ENCODE peak calls at places on chromosomes 7 and 10, in five cellular contexts. One of them, this sample, is unnamed.

GRCh38 chr10:787933-788651 is 98.6 kb upstream of the DIP2C start:
- DNase-seq in IMR-90: peak
- DNase-seq in epithelial cell of proximal tubule: no peak
- DNase-seq in A549: no peak
- DNase-seq in fibroblast of pulmonary artery: peak
- DNase-seq in this sample: peak

GRCh38 chr7:36131026-36131425 is 22.0 kb upstream of the EEPD1 start:
- DNase-seq in epithelial cell of proximal tubule: no peak
- DNase-seq in A549: no peak
- DNase-seq in IMR-90: peak
- DNase-seq in fibroblast of pulmonary artery: no peak
- DNase-seq in this sample: no peak

GRCh38 chr10:114577133-114577532 is 80.9 kb downstream of the ABLIM1 start:
- DNase-seq in IMR-90: peak
- DNase-seq in epithelial cell of proximal tubule: peak
- DNase-seq in A549: peak
- DNase-seq in fibroblast of pulmonary artery: peak
- DNase-seq in this sample: no peak

GRCh38 chr7:110944966-110945644 is 145.8 kb upstream of the LRRN3 start:
- DNase-seq in IMR-90: no peak
- DNase-seq in fibroblast of pulmonary artery: no peak
- DNase-seq in A549: no peak
- DNase-seq in epithelial cell of proximal tubule: no peak
- DNase-seq in this sample: no peak

GRCh38 chr10:25522946-25523608 is 348.3 kb downstream of the GPR158 start:
- DNase-seq in epithelial cell of proximal tubule: no peak
- DNase-seq in IMR-90: no peak
- DNase-seq in A549: peak
- DNase-seq in fibroblast of pulmonary artery: peak
- DNase-seq in this sample: no peak

GRCh38 chr10:101287922-101288638 is 58.8 kb upstream of the LBX1 start:
- DNase-seq in A549: peak
- DNase-seq in fibroblast of pulmonary artery: peak
- DNase-seq in IMR-90: peak
- DNase-seq in epithelial cell of proximal tubule: no peak
- DNase-seq in this sample: no peak

GRCh38 chr7:135274495-135275268 is 41.0 kb downstream of the STRA8 start:
- DNase-seq in IMR-90: peak
- DNase-seq in fibroblast of pulmonary artery: peak
- DNase-seq in epithelial cell of proximal tubule: no peak
- DNase-seq in A549: peak
- DNase-seq in this sample: peak

GRCh38 chr7:45579386-45579785 is 5.2 kb downstream of the ADCY1 start:
- DNase-seq in epithelial cell of proximal tubule: no peak
- DNase-seq in IMR-90: no peak
- DNase-seq in fibroblast of pulmonary artery: no peak
- DNase-seq in A549: no peak
- DNase-seq in this sample: no peak

GRCh38 chr7:127900735-127901685 is 130.2 kb downstream of the LRRC4 start:
- DNase-seq in IMR-90: no peak
- DNase-seq in fibroblast of pulmonary artery: no peak
- DNase-seq in A549: no peak
- DNase-seq in epithelial cell of proximal tubule: no peak
- DNase-seq in this sample: no peak

GRCh38 chr7:131880078-131880477 is 323.6 kb upstream of the PODXL start:
- DNase-seq in epithelial cell of proximal tubule: no peak
- DNase-seq in fibroblast of pulmonary artery: no peak
- DNase-seq in IMR-90: no peak
- DNase-seq in A549: no peak
- DNase-seq in this sample: no peak

GRCh38 chr7:133934262-133934973 is 192.7 kb upstream of the LRGUK start:
- DNase-seq in IMR-90: peak
- DNase-seq in epithelial cell of proximal tubule: no peak
- DNase-seq in A549: no peak
- DNase-seq in fibroblast of pulmonary artery: no peak
- DNase-seq in this sample: no peak

GRCh38 chr7:157276731-157277562 is 59.9 kb upstream of the DNAJB6 start:
- DNase-seq in A549: no peak
- DNase-seq in IMR-90: peak
- DNase-seq in epithelial cell of proximal tubule: no peak
- DNase-seq in fibroblast of pulmonary artery: peak
- DNase-seq in this sample: no peak

GRCh38 chr10:6278519-6279120 is 75.9 kb downstream of the PFKFB3 start:
- DNase-seq in epithelial cell of proximal tubule: no peak
- DNase-seq in A549: no peak
- DNase-seq in IMR-90: no peak
- DNase-seq in fibroblast of pulmonary artery: no peak
- DNase-seq in this sample: no peak

GRCh38 chr7:158392251-158392650 is 195.4 kb downstream of the PTPRN2 start:
- DNase-seq in IMR-90: no peak
- DNase-seq in A549: no peak
- DNase-seq in epithelial cell of proximal tubule: no peak
- DNase-seq in fibroblast of pulmonary artery: no peak
- DNase-seq in this sample: no peak

GRCh38 chr10:48472670-48473069 is 132.2 kb downstream of the ARHGAP22 start:
- DNase-seq in IMR-90: no peak
- DNase-seq in A549: no peak
- DNase-seq in fibroblast of pulmonary artery: no peak
- DNase-seq in epithelial cell of proximal tubule: no peak
- DNase-seq in this sample: no peak

GRCh38 chr7:149707448-149707886 is 65.9 kb downstream of the ZNF467 start:
- DNase-seq in A549: peak
- DNase-seq in fibroblast of pulmonary artery: no peak
- DNase-seq in IMR-90: no peak
- DNase-seq in epithelial cell of proximal tubule: no peak
- DNase-seq in this sample: no peak

GRCh38 chr10:89940076-89940475 is 238.7 kb downstream of the KIF20B start:
- DNase-seq in IMR-90: no peak
- DNase-seq in epithelial cell of proximal tubule: no peak
- DNase-seq in A549: no peak
- DNase-seq in fibroblast of pulmonary artery: no peak
- DNase-seq in this sample: no peak

GRCh38 chr7:7765422-7765821 is 47.0 kb upstream of the RPA3 start:
- DNase-seq in fibroblast of pulmonary artery: no peak
- DNase-seq in epithelial cell of proximal tubule: no peak
- DNase-seq in A549: peak
- DNase-seq in IMR-90: no peak
- DNase-seq in this sample: no peak

GRCh38 chr10:119416855-119417254 is 125.7 kb downstream of the RGS10 start:
- DNase-seq in A549: peak
- DNase-seq in epithelial cell of proximal tubule: no peak
- DNase-seq in IMR-90: peak
- DNase-seq in fibroblast of pulmonary artery: peak
- DNase-seq in this sample: no peak

GRCh38 chr7:27822245-27822644 is 82.3 kb downstream of the TAX1BP1 start:
- DNase-seq in fibroblast of pulmonary artery: no peak
- DNase-seq in A549: no peak
- DNase-seq in IMR-90: no peak
- DNase-seq in epithelial cell of proximal tubule: no peak
- DNase-seq in this sample: no peak

GRCh38 chr7:7898155-7898554 is 70.4 kb upstream of the GLCCI1 start:
- DNase-seq in epithelial cell of proximal tubule: no peak
- DNase-seq in fibroblast of pulmonary artery: no peak
- DNase-seq in A549: no peak
- DNase-seq in IMR-90: no peak
- DNase-seq in this sample: no peak

GRCh38 chr10:124249812-124250432 is 156.5 kb upstream of the CHST15 start:
- DNase-seq in epithelial cell of proximal tubule: no peak
- DNase-seq in A549: no peak
- DNase-seq in IMR-90: no peak
- DNase-seq in fibroblast of pulmonary artery: no peak
- DNase-seq in this sample: no peak

GRCh38 chr10:5547934-5548660 is 23.3 kb downstream of the CALML3 start:
- DNase-seq in fibroblast of pulmonary artery: no peak
- DNase-seq in IMR-90: no peak
- DNase-seq in A549: peak
- DNase-seq in epithelial cell of proximal tubule: no peak
- DNase-seq in this sample: no peak

GRCh38 chr7:12139421-12139820 is 71.7 kb upstream of the TMEM106B start:
- DNase-seq in epithelial cell of proximal tubule: no peak
- DNase-seq in IMR-90: no peak
- DNase-seq in A549: no peak
- DNase-seq in fibroblast of pulmonary artery: no peak
- DNase-seq in this sample: no peak

GRCh38 chr10:122525788-122526187 is 34.8 kb upstream of the DMBT1 start:
- DNase-seq in epithelial cell of proximal tubule: no peak
- DNase-seq in IMR-90: no peak
- DNase-seq in fibroblast of pulmonary artery: no peak
- DNase-seq in A549: peak
- DNase-seq in this sample: no peak
- TF ChIP-seq CTCF in epithelial cell of proximal tubule: peak
- TF ChIP-seq CTCF in IMR-90: peak
- TF ChIP-seq CTCF in fibroblast of pulmonary artery: peak
- TF ChIP-seq CTCF in A549: peak
- TF ChIP-seq CTCF in this sample: peak

GRCh38 chr10:27779462-27779861 is 33.8 kb upstream of the MKX start:
- DNase-seq in A549: no peak
- DNase-seq in fibroblast of pulmonary artery: no peak
- DNase-seq in IMR-90: peak
- DNase-seq in epithelial cell of proximal tubule: no peak
- DNase-seq in this sample: no peak

GRCh38 chr10:27784272-27784671 is 38.7 kb upstream of the MKX start:
- DNase-seq in epithelial cell of proximal tubule: no peak
- DNase-seq in A549: no peak
- DNase-seq in fibroblast of pulmonary artery: no peak
- DNase-seq in IMR-90: no peak
- DNase-seq in this sample: no peak

DNA sequence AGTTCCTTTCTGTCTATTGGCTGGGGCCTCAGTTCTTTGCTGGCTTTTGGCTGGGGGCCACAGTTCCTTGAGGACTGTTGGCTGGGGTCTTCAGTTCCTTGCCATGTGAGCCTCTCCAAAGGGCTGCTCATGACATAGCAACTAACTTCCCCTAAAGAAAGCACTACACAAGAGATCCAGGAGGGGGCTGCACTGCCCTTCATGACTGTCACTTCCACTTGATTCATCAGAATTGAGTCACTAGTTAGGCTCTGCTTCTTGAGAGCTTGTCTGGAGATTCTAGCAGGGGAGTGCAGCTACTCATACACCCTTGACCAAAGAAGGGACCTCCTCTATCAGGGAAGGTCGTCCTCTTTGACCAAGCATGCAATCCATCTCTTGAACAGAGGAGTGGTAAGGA is 38.0 kb upstream of the MKX start:
- DNase-seq in A549: peak
- DNase-seq in epithelial cell of proximal tubule: peak
- DNase-seq in fibroblast of pulmonary artery: peak
- DNase-seq in IMR-90: peak
- DNase-seq in this sample: no peak
- TF ChIP-seq CTCF in A549: no peak
- TF ChIP-seq CTCF in epithelial cell of proximal tubule: peak
- TF ChIP-seq CTCF in fibroblast of pulmonary artery: peak
- TF ChIP-seq CTCF in IMR-90: peak
- TF ChIP-seq CTCF in this sample: no peak

GRCh38 chr10:131487822-131488221 is 176.3 kb upstream of the TCERG1L start:
- DNase-seq in fibroblast of pulmonary artery: no peak
- DNase-seq in IMR-90: no peak
- DNase-seq in A549: no peak
- DNase-seq in epithelial cell of proximal tubule: no peak
- DNase-seq in this sample: no peak
- TF ChIP-seq CTCF in fibroblast of pulmonary artery: no peak
- TF ChIP-seq CTCF in IMR-90: no peak
- TF ChIP-seq CTCF in A549: no peak
- TF ChIP-seq CTCF in epithelial cell of proximal tubule: no peak
- TF ChIP-seq CTCF in this sample: no peak

GRCh38 chr10:120948889-120949382 is 97.8 kb downstream of the WDR11 start:
- DNase-seq in fibroblast of pulmonary artery: peak
- DNase-seq in A549: no peak
- DNase-seq in epithelial cell of proximal tubule: no peak
- DNase-seq in IMR-90: peak
- DNase-seq in this sample: peak
- TF ChIP-seq CTCF in fibroblast of pulmonary artery: peak
- TF ChIP-seq CTCF in A549: no peak
- TF ChIP-seq CTCF in epithelial cell of proximal tubule: peak
- TF ChIP-seq CTCF in IMR-90: peak
- TF ChIP-seq CTCF in this sample: peak

DNA sequence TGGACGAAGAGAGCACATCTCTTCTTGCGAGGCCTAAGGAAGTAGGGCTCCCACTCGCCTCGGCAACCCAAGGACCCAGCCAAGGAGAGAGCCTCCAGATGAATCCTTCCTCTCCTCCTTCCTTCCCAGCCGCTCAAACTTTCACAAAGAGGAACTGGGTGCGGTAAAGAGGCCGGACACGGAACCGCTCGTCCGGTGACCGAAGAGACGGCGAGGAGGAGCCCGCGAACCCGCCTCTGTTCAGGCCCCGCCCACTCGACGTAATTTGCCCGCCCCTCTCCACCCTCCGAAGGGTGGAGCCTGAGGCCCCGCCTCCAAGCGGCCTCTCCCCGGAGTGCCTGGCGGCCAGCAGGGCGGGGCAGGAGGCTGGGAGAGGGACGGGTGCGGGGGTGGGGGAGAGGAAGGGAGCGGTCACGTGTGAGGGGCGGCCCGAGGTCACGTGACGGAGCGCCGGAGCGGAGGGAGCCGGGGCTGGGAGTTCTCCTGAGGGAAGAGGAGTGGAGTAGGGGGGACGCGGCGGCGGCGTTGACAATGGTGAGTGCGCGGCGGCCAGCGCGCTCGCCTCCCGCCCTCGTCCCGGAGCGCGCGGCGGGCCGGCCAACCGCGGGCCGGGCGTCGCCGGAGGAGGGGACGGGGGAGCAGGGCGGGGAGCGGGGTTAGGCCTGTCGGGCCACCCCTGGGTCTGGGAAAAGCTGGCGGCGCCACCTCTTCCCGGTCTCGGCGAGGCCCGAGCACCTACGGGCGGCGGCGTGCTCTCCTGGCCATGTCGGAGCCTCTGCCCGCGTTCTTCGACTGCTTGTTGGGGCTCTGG is at the start of gene VPS26A:
- DNase-seq in IMR-90: peak
- DNase-seq in A549: peak
- DNase-seq in fibroblast of pulmonary artery: peak
- DNase-seq in epithelial cell of proximal tubule: peak
- DNase-seq in this sample: peak
- TF ChIP-seq CTCF in IMR-90: no peak
- TF ChIP-seq CTCF in A549: peak
- TF ChIP-seq CTCF in fibroblast of pulmonary artery: no peak
- TF ChIP-seq CTCF in epithelial cell of proximal tubule: peak
- TF ChIP-seq CTCF in this sample: no peak

This sample was measured in mesothelial cell of epicardium.